ENCODE peak calls at places on chromosome 10, in six cellular contexts. One of them, this sample, is unnamed.
A peak's percentile ranks its signal among the peaks of the same experiment; 100 is the strongest.

GRCh38 chr10:122746408-122746807 is 46.8 kb upstream of the C10orf120 start:
- DNase-seq in pancreas: no peak
- DNase-seq in heart right ventricle: no peak
- DNase-seq in adrenal gland: no peak
- DNase-seq in adipocyte: no peak
- DNase-seq in naive thymus-derived CD4-positive, alpha-beta T cell: no peak
- DNase-seq in this sample: no peak

GRCh38 chr10:81873932-81874816 is 820 bp upstream of the NRG3 start:
- DNase-seq in pancreas: peak; percentile 88
- DNase-seq in heart right ventricle: peak; percentile 25
- DNase-seq in adrenal gland: peak; percentile 54
- DNase-seq in adipocyte: no peak
- DNase-seq in naive thymus-derived CD4-positive, alpha-beta T cell: no peak
- DNase-seq in this sample: no peak

GRCh38 chr10:91772461-91772860 is 25.8 kb upstream of the TNKS2 start:
- DNase-seq in pancreas: no peak
- DNase-seq in heart right ventricle: no peak
- DNase-seq in adrenal gland: no peak
- DNase-seq in adipocyte: no peak
- DNase-seq in naive thymus-derived CD4-positive, alpha-beta T cell: no peak
- DNase-seq in this sample: no peak

GRCh38 chr10:26555719-26556368 is 117.7 kb downstream of the APBB1IP start:
- DNase-seq in pancreas: no peak
- DNase-seq in heart right ventricle: peak; percentile 54
- DNase-seq in adrenal gland: peak; percentile 74
- DNase-seq in adipocyte: peak; percentile 81
- DNase-seq in naive thymus-derived CD4-positive, alpha-beta T cell: no peak
- DNase-seq in this sample: no peak

GRCh38 chr10:5549462-5550249 is 24.9 kb downstream of the CALML3 start:
- DNase-seq in pancreas: no peak
- DNase-seq in heart right ventricle: no peak
- DNase-seq in adrenal gland: no peak
- DNase-seq in adipocyte: no peak
- DNase-seq in naive thymus-derived CD4-positive, alpha-beta T cell: no peak
- DNase-seq in this sample: no peak

GRCh38 chr10:42795701-42796100 is 13.1 kb downstream of the BMS1 start:
- DNase-seq in pancreas: no peak
- DNase-seq in heart right ventricle: no peak
- DNase-seq in adrenal gland: no peak
- DNase-seq in adipocyte: no peak
- DNase-seq in naive thymus-derived CD4-positive, alpha-beta T cell: no peak
- DNase-seq in this sample: no peak

GRCh38 chr10:88687853-88688467 is 18.1 kb upstream of the LIPK start:
- DNase-seq in pancreas: no peak
- DNase-seq in heart right ventricle: no peak
- DNase-seq in adrenal gland: no peak
- DNase-seq in adipocyte: peak; percentile 72
- DNase-seq in naive thymus-derived CD4-positive, alpha-beta T cell: no peak
- DNase-seq in this sample: peak; percentile 63

GRCh38 chr10:84256510-84257342 is 11.9 kb downstream of the RGR start:
- DNase-seq in pancreas: peak; percentile 65
- DNase-seq in heart right ventricle: peak; percentile 46
- DNase-seq in adrenal gland: peak; percentile 43
- DNase-seq in adipocyte: peak; percentile 41
- DNase-seq in naive thymus-derived CD4-positive, alpha-beta T cell: peak; percentile 20
- DNase-seq in this sample: peak; percentile 82

GRCh38 chr10:88254091-88254490 is 329.0 kb downstream of the RNLS start:
- DNase-seq in pancreas: peak; percentile 22
- DNase-seq in heart right ventricle: no peak
- DNase-seq in adrenal gland: peak; percentile 63
- DNase-seq in adipocyte: peak; percentile 69
- DNase-seq in naive thymus-derived CD4-positive, alpha-beta T cell: no peak
- DNase-seq in this sample: no peak

GRCh38 chr10:119348516-119349240 is 141.3 kb downstream of the GRK5 start:
- DNase-seq in pancreas: no peak
- DNase-seq in heart right ventricle: peak; percentile 29
- DNase-seq in adrenal gland: no peak
- DNase-seq in adipocyte: no peak
- DNase-seq in naive thymus-derived CD4-positive, alpha-beta T cell: no peak
- DNase-seq in this sample: no peak

GRCh38 chr10:29522038-29522855 is 112.5 kb downstream of the SVIL start:
- DNase-seq in pancreas: no peak
- DNase-seq in heart right ventricle: no peak
- DNase-seq in adrenal gland: peak; percentile 24
- DNase-seq in adipocyte: peak; percentile 31
- DNase-seq in naive thymus-derived CD4-positive, alpha-beta T cell: no peak
- DNase-seq in this sample: no peak

GRCh38 chr10:86744067-86744725 is 12.2 kb upstream of the BMPR1A start:
- DNase-seq in pancreas: no peak
- DNase-seq in heart right ventricle: no peak
- DNase-seq in adrenal gland: no peak
- DNase-seq in adipocyte: peak; percentile 26
- DNase-seq in naive thymus-derived CD4-positive, alpha-beta T cell: no peak
- DNase-seq in this sample: no peak

GRCh38 chr10:124294811-124295770 is 123.6 kb downstream of the OAT start:
- DNase-seq in pancreas: no peak
- DNase-seq in heart right ventricle: no peak
- DNase-seq in adrenal gland: no peak
- DNase-seq in adipocyte: no peak
- DNase-seq in naive thymus-derived CD4-positive, alpha-beta T cell: no peak
- DNase-seq in this sample: no peak

GRCh38 chr10:77667426-77668324 is 30.1 kb upstream of the KCNMA1 start:
- DNase-seq in pancreas: no peak
- DNase-seq in heart right ventricle: no peak
- DNase-seq in adrenal gland: no peak
- DNase-seq in adipocyte: no peak
- DNase-seq in naive thymus-derived CD4-positive, alpha-beta T cell: no peak
- DNase-seq in this sample: no peak

GRCh38 chr10:114291076-114291475 is 52.0 kb downstream of the VWA2 start:
- DNase-seq in pancreas: no peak
- DNase-seq in heart right ventricle: no peak
- DNase-seq in adrenal gland: no peak
- DNase-seq in adipocyte: no peak
- DNase-seq in naive thymus-derived CD4-positive, alpha-beta T cell: no peak
- DNase-seq in this sample: no peak

GRCh38 chr10:83965473-83965872 is 173.8 kb upstream of the GHITM start:
- DNase-seq in pancreas: no peak
- DNase-seq in heart right ventricle: no peak
- DNase-seq in adrenal gland: no peak
- DNase-seq in adipocyte: no peak
- DNase-seq in naive thymus-derived CD4-positive, alpha-beta T cell: no peak
- DNase-seq in this sample: no peak

GRCh38 chr10:129192344-129193128 is 274.5 kb upstream of the MGMT start:
- DNase-seq in pancreas: no peak
- DNase-seq in heart right ventricle: peak; percentile 9
- DNase-seq in adrenal gland: peak; percentile 24
- DNase-seq in adipocyte: no peak
- DNase-seq in naive thymus-derived CD4-positive, alpha-beta T cell: no peak
- DNase-seq in this sample: no peak

GRCh38 chr10:111837089-111837488 is 346.5 kb downstream of the GPAM start:
- DNase-seq in pancreas: no peak
- DNase-seq in heart right ventricle: no peak
- DNase-seq in adrenal gland: no peak
- DNase-seq in adipocyte: no peak
- DNase-seq in naive thymus-derived CD4-positive, alpha-beta T cell: no peak
- DNase-seq in this sample: no peak

GRCh38 chr10:2761311-2761710 is 306.0 kb upstream of the PFKP start:
- DNase-seq in pancreas: no peak
- DNase-seq in heart right ventricle: no peak
- DNase-seq in adrenal gland: no peak
- DNase-seq in adipocyte: no peak
- DNase-seq in naive thymus-derived CD4-positive, alpha-beta T cell: no peak
- DNase-seq in this sample: no peak

GRCh38 chr10:88152720-88153119 is 289.3 kb downstream of the PTEN start:
- DNase-seq in pancreas: no peak
- DNase-seq in heart right ventricle: no peak
- DNase-seq in adrenal gland: no peak
- DNase-seq in adipocyte: peak; percentile 97
- DNase-seq in naive thymus-derived CD4-positive, alpha-beta T cell: no peak
- DNase-seq in this sample: no peak

GRCh38 chr10:124035928-124036558 is 57.4 kb downstream of the CHST15 start:
- DNase-seq in pancreas: no peak
- DNase-seq in heart right ventricle: no peak
- DNase-seq in adrenal gland: peak; percentile 31
- DNase-seq in adipocyte: no peak
- DNase-seq in naive thymus-derived CD4-positive, alpha-beta T cell: no peak
- DNase-seq in this sample: no peak

GRCh38 chr10:87920538-87920937 is 57.1 kb downstream of the PTEN start:
- DNase-seq in pancreas: no peak
- DNase-seq in heart right ventricle: no peak
- DNase-seq in adrenal gland: no peak
- DNase-seq in adipocyte: no peak
- DNase-seq in naive thymus-derived CD4-positive, alpha-beta T cell: no peak
- DNase-seq in this sample: no peak

GRCh38 chr10:129394739-129395298 is 72.2 kb upstream of the MGMT start:
- DNase-seq in pancreas: no peak
- DNase-seq in heart right ventricle: no peak
- DNase-seq in adrenal gland: no peak
- DNase-seq in adipocyte: no peak
- DNase-seq in naive thymus-derived CD4-positive, alpha-beta T cell: no peak
- DNase-seq in this sample: no peak

GRCh38 chr10:33329178-33329577 is 5.3 kb downstream of the NRP1 start:
- DNase-seq in pancreas: no peak
- DNase-seq in heart right ventricle: no peak
- DNase-seq in adrenal gland: no peak
- DNase-seq in adipocyte: no peak
- DNase-seq in naive thymus-derived CD4-positive, alpha-beta T cell: no peak
- DNase-seq in this sample: no peak

GRCh38 chr10:50312464-50313437 is 61.4 kb upstream of the ASAH2 start:
- DNase-seq in pancreas: no peak
- DNase-seq in heart right ventricle: no peak
- DNase-seq in adrenal gland: no peak
- DNase-seq in adipocyte: peak; percentile 26
- DNase-seq in naive thymus-derived CD4-positive, alpha-beta T cell: no peak
- DNase-seq in this sample: peak; percentile 13

GRCh38 chr10:96612052-96612830 is 25.4 kb upstream of the TM9SF3 start:
- DNase-seq in pancreas: no peak
- DNase-seq in heart right ventricle: no peak
- DNase-seq in adrenal gland: no peak
- DNase-seq in adipocyte: no peak
- DNase-seq in naive thymus-derived CD4-positive, alpha-beta T cell: no peak
- DNase-seq in this sample: no peak

DNA sequence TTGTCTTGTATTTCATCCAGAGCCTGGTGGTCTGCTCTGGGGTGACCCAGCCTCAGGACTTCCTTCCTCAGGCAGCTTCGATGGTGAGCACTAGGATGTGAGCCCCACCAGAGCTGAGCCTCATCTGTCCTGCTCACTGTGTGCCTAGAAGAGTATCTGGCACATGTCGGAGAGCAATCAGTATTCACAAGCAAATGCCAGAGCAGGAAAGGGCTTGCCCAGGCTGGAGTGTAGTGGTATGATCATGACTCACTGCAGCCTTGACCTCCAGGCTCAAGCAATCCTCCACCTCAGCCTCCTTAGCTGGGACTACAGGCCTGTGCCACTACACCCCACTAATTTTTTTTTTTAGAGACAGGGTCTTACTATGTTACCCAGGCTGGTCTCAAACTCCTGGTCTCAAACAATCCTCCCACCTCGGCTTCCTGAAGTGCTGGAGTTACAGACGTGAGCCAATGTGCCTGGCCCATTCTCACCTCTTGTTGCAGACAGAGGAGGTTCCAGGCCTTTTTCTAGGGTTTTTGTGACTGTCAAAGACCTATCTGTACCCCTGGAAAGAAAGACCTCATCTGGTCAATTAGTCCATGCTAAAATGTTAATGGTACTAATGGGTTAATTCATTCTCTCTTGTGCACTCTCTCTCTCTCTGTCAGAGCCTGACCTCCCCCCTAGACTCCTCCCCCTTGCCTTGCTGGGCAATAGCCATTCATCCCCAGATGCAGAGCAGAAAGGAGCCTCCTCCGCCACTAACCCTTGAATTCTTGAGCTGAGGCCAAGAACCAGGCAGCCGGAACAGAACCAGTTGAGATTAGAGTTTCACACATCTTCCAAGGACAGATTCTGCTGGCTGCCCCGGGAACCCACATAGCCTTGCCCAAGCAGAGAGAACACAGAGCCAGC is 209.9 kb downstream of the SKIDA1 start:
- DNase-seq in pancreas: no peak
- DNase-seq in heart right ventricle: peak; percentile 89
- DNase-seq in adrenal gland: peak; percentile 96
- DNase-seq in adipocyte: peak; percentile 91
- DNase-seq in naive thymus-derived CD4-positive, alpha-beta T cell: no peak
- DNase-seq in this sample: peak; percentile 87
- H3K4me3 ChIP-seq in pancreas: no peak overlapping the region
- H3K4me3 ChIP-seq in heart right ventricle: no peak overlapping the region
- H3K4me3 ChIP-seq in adrenal gland: no peak overlapping the region
- H3K4me3 ChIP-seq in adipocyte: peak overlapping the region; percentile 14
- H3K4me3 ChIP-seq in naive thymus-derived CD4-positive, alpha-beta T cell: no peak overlapping the region
- H3K4me3 ChIP-seq in this sample: no peak overlapping the region

DNA sequence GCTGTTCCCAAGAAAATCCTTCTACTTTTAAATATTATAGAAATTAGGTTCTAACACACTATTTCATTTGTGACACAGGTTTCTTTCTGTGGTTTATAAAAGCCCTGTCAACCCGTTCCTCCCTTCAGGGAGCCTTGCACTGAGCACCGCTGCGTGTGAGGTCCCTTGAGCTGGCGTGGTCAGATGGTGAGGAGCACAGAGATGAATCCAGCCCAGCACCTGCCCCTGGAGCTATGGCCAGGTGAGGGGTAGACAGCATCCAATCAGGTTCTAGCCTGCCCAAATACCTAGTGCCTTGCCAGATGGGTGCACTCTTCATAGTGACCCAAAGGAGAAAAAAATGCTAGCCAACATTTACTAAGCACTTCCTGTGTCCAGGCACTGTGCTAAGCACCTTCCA is 15.7 kb downstream of the ZCCHC24 start:
- DNase-seq in pancreas: no peak
- DNase-seq in heart right ventricle: no peak
- DNase-seq in adrenal gland: no peak
- DNase-seq in adipocyte: no peak
- DNase-seq in naive thymus-derived CD4-positive, alpha-beta T cell: no peak
- DNase-seq in this sample: no peak
- H3K36me3 ChIP-seq in pancreas: no peaks in the 10 kb centered on the region
- H3K36me3 ChIP-seq in heart right ventricle: peaks cover 21% of the 10 kb centered on the region
- H3K36me3 ChIP-seq in adrenal gland: peaks cover 11% of the 10 kb centered on the region
- H3K36me3 ChIP-seq in adipocyte: peaks cover 85% of the 10 kb centered on the region
- H3K36me3 ChIP-seq in naive thymus-derived CD4-positive, alpha-beta T cell: no peaks in the 10 kb centered on the region
- H3K36me3 ChIP-seq in this sample: no peaks in the 10 kb centered on the region

DNA sequence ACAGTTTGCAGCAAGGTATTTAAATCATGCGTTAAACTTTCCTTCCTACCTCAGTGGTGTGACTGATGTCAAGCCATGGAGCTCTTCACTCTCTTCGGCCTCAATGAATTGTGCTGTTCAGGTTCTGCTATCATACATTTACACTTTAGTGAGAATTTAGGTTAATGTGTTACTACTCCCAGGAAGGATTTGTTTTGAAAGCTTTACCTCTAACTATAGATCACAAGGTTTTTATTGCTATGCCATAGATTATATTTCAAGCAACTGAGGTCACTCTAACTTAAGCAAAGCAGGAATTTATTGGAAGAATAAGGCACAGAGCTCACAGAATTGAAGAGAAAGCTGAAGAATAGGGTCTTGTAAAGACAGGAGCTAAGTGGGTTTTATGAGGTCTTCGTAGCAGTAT is 11.0 kb upstream of the ADD3 start:
- DNase-seq in pancreas: no peak
- DNase-seq in heart right ventricle: no peak
- DNase-seq in adrenal gland: no peak
- DNase-seq in adipocyte: no peak
- DNase-seq in naive thymus-derived CD4-positive, alpha-beta T cell: no peak
- DNase-seq in this sample: no peak
- H3K4me3 ChIP-seq in pancreas: no peak overlapping the region
- H3K4me3 ChIP-seq in heart right ventricle: no peak overlapping the region
- H3K4me3 ChIP-seq in adrenal gland: no peak overlapping the region
- H3K4me3 ChIP-seq in adipocyte: peak overlapping the region; percentile 47
- H3K4me3 ChIP-seq in naive thymus-derived CD4-positive, alpha-beta T cell: no peak overlapping the region
- H3K4me3 ChIP-seq in this sample: no peak overlapping the region

GRCh38 chr10:69367469-69367868 is 49.2 kb downstream of the TACR2 start:
- DNase-seq in pancreas: no peak
- DNase-seq in heart right ventricle: no peak
- DNase-seq in adrenal gland: no peak
- DNase-seq in adipocyte: no peak
- DNase-seq in naive thymus-derived CD4-positive, alpha-beta T cell: no peak
- DNase-seq in this sample: no peak
- H3K36me3 ChIP-seq in pancreas: no peaks in the 10 kb centered on the region
- H3K36me3 ChIP-seq in heart right ventricle: peaks cover 49% of the 10 kb centered on the region
- H3K36me3 ChIP-seq in adrenal gland: peaks cover 54% of the 10 kb centered on the region
- H3K36me3 ChIP-seq in adipocyte: peaks cover 58% of the 10 kb centered on the region
- H3K36me3 ChIP-seq in naive thymus-derived CD4-positive, alpha-beta T cell: peaks cover 87% of the 10 kb centered on the region
- H3K36me3 ChIP-seq in this sample: peaks cover 16% of the 10 kb centered on the region

This sample was measured in HAP-1.